ENCODE peak calls at places on chromosomes 6 and 20, in seven cellular contexts. One of them, this sample, is unnamed.

GRCh38 chr6:33124525-33124901 is 48.7 kb downstream of the HLA-DPB1 start:
- DNase-seq in fibroblast of the aortic adventitia: no peak
- DNase-seq in endothelial cell: no peak
- DNase-seq in tibial nerve: no peak
- DNase-seq in GM13976: no peak
- DNase-seq in AG09309: no peak
- DNase-seq in fibroblast of mammary gland: no peak
- DNase-seq in this sample: no peak

GRCh38 chr6:116268589-116269293 is 11.0 kb downstream of the TSPYL1 start:
- DNase-seq in fibroblast of the aortic adventitia: peak
- DNase-seq in endothelial cell: no peak
- DNase-seq in tibial nerve: no peak
- DNase-seq in GM13976: peak
- DNase-seq in AG09309: peak
- DNase-seq in fibroblast of mammary gland: peak
- DNase-seq in this sample: no peak

GRCh38 chr6:46674410-46674809 is 13.3 kb upstream of the TDRD6 start:
- DNase-seq in fibroblast of the aortic adventitia: no peak
- DNase-seq in endothelial cell: no peak
- DNase-seq in tibial nerve: no peak
- DNase-seq in GM13976: no peak
- DNase-seq in AG09309: no peak
- DNase-seq in fibroblast of mammary gland: no peak
- DNase-seq in this sample: no peak

GRCh38 chr6:34332255-34333198 is 59.9 kb downstream of the NUDT3 start:
- DNase-seq in fibroblast of the aortic adventitia: no peak
- DNase-seq in endothelial cell: no peak
- DNase-seq in tibial nerve: no peak
- DNase-seq in GM13976: no peak
- DNase-seq in AG09309: no peak
- DNase-seq in fibroblast of mammary gland: no peak
- DNase-seq in this sample: no peak

GRCh38 chr20:37941332-37941731 is 38.4 kb downstream of the VSTM2L start:
- DNase-seq in fibroblast of the aortic adventitia: no peak
- DNase-seq in endothelial cell: peak
- DNase-seq in tibial nerve: no peak
- DNase-seq in GM13976: peak
- DNase-seq in AG09309: no peak
- DNase-seq in fibroblast of mammary gland: no peak
- DNase-seq in this sample: no peak

GRCh38 chr6:28742668-28743270 is 181.0 kb downstream of the TRIM27 start:
- DNase-seq in fibroblast of the aortic adventitia: peak
- DNase-seq in endothelial cell: no peak
- DNase-seq in tibial nerve: no peak
- DNase-seq in GM13976: no peak
- DNase-seq in AG09309: no peak
- DNase-seq in fibroblast of mammary gland: peak
- DNase-seq in this sample: peak

GRCh38 chr6:75402296-75402695 is 91.3 kb downstream of the FILIP1 start:
- DNase-seq in fibroblast of the aortic adventitia: peak
- DNase-seq in endothelial cell: no peak
- DNase-seq in tibial nerve: no peak
- DNase-seq in GM13976: peak
- DNase-seq in AG09309: no peak
- DNase-seq in fibroblast of mammary gland: peak
- DNase-seq in this sample: no peak

GRCh38 chr20:60001027-60001567 is 42.9 kb downstream of the CDH26 start:
- DNase-seq in fibroblast of the aortic adventitia: no peak
- DNase-seq in endothelial cell: no peak
- DNase-seq in tibial nerve: no peak
- DNase-seq in GM13976: no peak
- DNase-seq in AG09309: no peak
- DNase-seq in fibroblast of mammary gland: peak
- DNase-seq in this sample: no peak

GRCh38 chr6:21151178-21151956 is 442.2 kb upstream of the SOX4 start:
- DNase-seq in fibroblast of the aortic adventitia: no peak
- DNase-seq in endothelial cell: no peak
- DNase-seq in tibial nerve: no peak
- DNase-seq in GM13976: no peak
- DNase-seq in AG09309: no peak
- DNase-seq in fibroblast of mammary gland: no peak
- DNase-seq in this sample: no peak

GRCh38 chr6:14228571-14228970 is 111.0 kb downstream of the CD83 start:
- DNase-seq in fibroblast of the aortic adventitia: peak
- DNase-seq in endothelial cell: no peak
- DNase-seq in tibial nerve: no peak
- DNase-seq in GM13976: no peak
- DNase-seq in AG09309: peak
- DNase-seq in fibroblast of mammary gland: peak
- DNase-seq in this sample: peak

GRCh38 chr6:40425192-40425919 is 161.8 kb downstream of the LRFN2 start:
- DNase-seq in fibroblast of the aortic adventitia: no peak
- DNase-seq in endothelial cell: no peak
- DNase-seq in tibial nerve: no peak
- DNase-seq in GM13976: no peak
- DNase-seq in AG09309: no peak
- DNase-seq in fibroblast of mammary gland: no peak
- DNase-seq in this sample: no peak

GRCh38 chr20:58867211-58867610 is 14.7 kb downstream of the GNAS start:
- DNase-seq in fibroblast of the aortic adventitia: peak
- DNase-seq in endothelial cell: no peak
- DNase-seq in tibial nerve: no peak
- DNase-seq in GM13976: no peak
- DNase-seq in AG09309: no peak
- DNase-seq in fibroblast of mammary gland: peak
- DNase-seq in this sample: no peak

GRCh38 chr20:58868795-58869194 is 16.3 kb downstream of the GNAS start:
- DNase-seq in fibroblast of the aortic adventitia: no peak
- DNase-seq in endothelial cell: no peak
- DNase-seq in tibial nerve: no peak
- DNase-seq in GM13976: no peak
- DNase-seq in AG09309: no peak
- DNase-seq in fibroblast of mammary gland: no peak
- DNase-seq in this sample: no peak

GRCh38 chr20:58869662-58870227 is 17.2 kb downstream of the GNAS start:
- DNase-seq in fibroblast of the aortic adventitia: no peak
- DNase-seq in endothelial cell: no peak
- DNase-seq in tibial nerve: no peak
- DNase-seq in GM13976: no peak
- DNase-seq in AG09309: no peak
- DNase-seq in fibroblast of mammary gland: no peak
- DNase-seq in this sample: no peak

GRCh38 chr20:58864346-58864745 is 11.8 kb downstream of the GNAS start:
- DNase-seq in fibroblast of the aortic adventitia: no peak
- DNase-seq in endothelial cell: no peak
- DNase-seq in tibial nerve: no peak
- DNase-seq in GM13976: peak
- DNase-seq in AG09309: no peak
- DNase-seq in fibroblast of mammary gland: no peak
- DNase-seq in this sample: no peak
- TF ChIP-seq CTCF in fibroblast of the aortic adventitia: no peak
- TF ChIP-seq CTCF in endothelial cell: no peak
- TF ChIP-seq CTCF in tibial nerve: no peak
- TF ChIP-seq CTCF in GM13976: peak
- TF ChIP-seq CTCF in AG09309: peak
- TF ChIP-seq CTCF in fibroblast of mammary gland: peak
- TF ChIP-seq CTCF in this sample: peak

DNA sequence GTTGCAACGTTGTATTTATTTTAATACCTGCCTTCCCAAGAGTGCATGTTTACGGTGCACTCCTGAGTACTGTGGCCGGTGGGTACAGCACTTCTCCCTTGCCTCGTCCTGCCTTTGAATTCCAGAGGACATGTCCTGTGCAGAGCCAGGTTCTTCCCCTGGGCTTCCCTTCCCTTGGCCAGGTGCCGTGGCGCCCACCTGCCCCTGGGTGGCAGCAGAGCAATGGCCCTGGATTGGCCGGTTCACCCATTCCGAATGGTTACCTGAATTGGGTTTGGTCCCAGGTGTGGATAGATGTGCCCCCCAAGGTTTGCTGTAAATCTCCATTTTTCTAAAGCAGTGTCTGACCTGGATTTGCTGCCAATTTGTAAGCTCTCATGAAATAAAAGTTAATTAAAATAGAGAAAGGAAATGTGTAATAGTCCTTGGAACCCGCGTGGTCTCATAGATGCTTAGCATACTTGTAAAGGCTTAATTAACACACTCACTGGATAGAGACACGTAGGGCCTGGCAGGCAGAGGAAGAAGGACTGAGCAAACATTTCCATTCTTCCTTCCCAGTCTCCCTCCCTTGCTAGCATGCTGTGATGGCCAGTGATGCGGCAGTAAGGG is 40.6 kb downstream of the DTD1 start:
- DNase-seq in fibroblast of the aortic adventitia: no peak
- DNase-seq in endothelial cell: peak
- DNase-seq in tibial nerve: no peak
- DNase-seq in GM13976: no peak
- DNase-seq in AG09309: no peak
- DNase-seq in fibroblast of mammary gland: no peak
- DNase-seq in this sample: peak
- TF ChIP-seq CTCF in fibroblast of the aortic adventitia: peak
- TF ChIP-seq CTCF in endothelial cell: peak
- TF ChIP-seq CTCF in tibial nerve: peak
- TF ChIP-seq CTCF in GM13976: peak
- TF ChIP-seq CTCF in AG09309: peak
- TF ChIP-seq CTCF in fibroblast of mammary gland: peak
- TF ChIP-seq CTCF in this sample: peak

GRCh38 chr6:157162756-157163433 is 160.4 kb downstream of the TMEM242 start:
- DNase-seq in fibroblast of the aortic adventitia: no peak
- DNase-seq in endothelial cell: no peak
- DNase-seq in tibial nerve: no peak
- DNase-seq in GM13976: no peak
- DNase-seq in AG09309: no peak
- DNase-seq in fibroblast of mammary gland: no peak
- DNase-seq in this sample: no peak
- TF ChIP-seq CTCF in fibroblast of the aortic adventitia: no peak
- TF ChIP-seq CTCF in endothelial cell: no peak
- TF ChIP-seq CTCF in tibial nerve: no peak
- TF ChIP-seq CTCF in GM13976: no peak
- TF ChIP-seq CTCF in AG09309: no peak
- TF ChIP-seq CTCF in fibroblast of mammary gland: no peak
- TF ChIP-seq CTCF in this sample: no peak

GRCh38 chr6:24535210-24535609 is 40.4 kb downstream of the ALDH5A1 start:
- DNase-seq in fibroblast of the aortic adventitia: no peak
- DNase-seq in endothelial cell: no peak
- DNase-seq in tibial nerve: no peak
- DNase-seq in GM13976: no peak
- DNase-seq in AG09309: no peak
- DNase-seq in fibroblast of mammary gland: no peak
- DNase-seq in this sample: no peak
- TF ChIP-seq CTCF in fibroblast of the aortic adventitia: no peak
- TF ChIP-seq CTCF in endothelial cell: no peak
- TF ChIP-seq CTCF in tibial nerve: no peak
- TF ChIP-seq CTCF in GM13976: no peak
- TF ChIP-seq CTCF in AG09309: no peak
- TF ChIP-seq CTCF in fibroblast of mammary gland: no peak
- TF ChIP-seq CTCF in this sample: no peak

DNA sequence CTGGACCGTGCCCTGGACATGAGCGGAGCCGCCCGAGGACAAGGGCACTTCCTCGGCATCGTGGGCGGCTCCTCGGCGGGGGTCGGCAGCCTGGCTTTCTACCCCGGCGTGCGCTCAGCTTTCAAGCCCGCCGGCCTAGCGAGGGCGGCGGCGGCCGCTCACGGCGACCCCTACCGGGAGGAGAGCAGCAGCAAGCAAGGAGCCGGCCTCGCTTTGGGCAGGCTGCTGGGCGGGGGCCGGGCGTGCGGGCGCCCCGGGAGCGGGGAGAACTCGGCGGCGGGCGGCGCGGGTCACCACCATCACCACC is 6.7 kb downstream of the PRDM13 start:
- DNase-seq in fibroblast of the aortic adventitia: no peak
- DNase-seq in endothelial cell: peak
- DNase-seq in tibial nerve: no peak
- DNase-seq in GM13976: peak
- DNase-seq in AG09309: no peak
- DNase-seq in fibroblast of mammary gland: peak
- DNase-seq in this sample: peak
- TF ChIP-seq CTCF in fibroblast of the aortic adventitia: peak
- TF ChIP-seq CTCF in endothelial cell: peak
- TF ChIP-seq CTCF in tibial nerve: peak
- TF ChIP-seq CTCF in GM13976: peak
- TF ChIP-seq CTCF in AG09309: peak
- TF ChIP-seq CTCF in fibroblast of mammary gland: peak
- TF ChIP-seq CTCF in this sample: no peak

GRCh38 chr6:128494440-128494839 is 26.0 kb downstream of the PTPRK start:
- DNase-seq in fibroblast of the aortic adventitia: no peak
- DNase-seq in endothelial cell: no peak
- DNase-seq in tibial nerve: no peak
- DNase-seq in GM13976: no peak
- DNase-seq in AG09309: no peak
- DNase-seq in fibroblast of mammary gland: no peak
- DNase-seq in this sample: no peak

GRCh38 chr6:128491643-128492206 is 28.7 kb downstream of the PTPRK start:
- DNase-seq in fibroblast of the aortic adventitia: peak
- DNase-seq in endothelial cell: no peak
- DNase-seq in tibial nerve: no peak
- DNase-seq in GM13976: no peak
- DNase-seq in AG09309: no peak
- DNase-seq in fibroblast of mammary gland: peak
- DNase-seq in this sample: no peak

GRCh38 chr6:128492386-128492785 is 28.0 kb downstream of the PTPRK start:
- DNase-seq in fibroblast of the aortic adventitia: no peak
- DNase-seq in endothelial cell: no peak
- DNase-seq in tibial nerve: no peak
- DNase-seq in GM13976: no peak
- DNase-seq in AG09309: no peak
- DNase-seq in fibroblast of mammary gland: no peak
- DNase-seq in this sample: no peak

GRCh38 chr6:128495536-128496333 is 24.7 kb downstream of the PTPRK start:
- DNase-seq in fibroblast of the aortic adventitia: no peak
- DNase-seq in endothelial cell: no peak
- DNase-seq in tibial nerve: no peak
- DNase-seq in GM13976: no peak
- DNase-seq in AG09309: no peak
- DNase-seq in fibroblast of mammary gland: no peak
- DNase-seq in this sample: no peak

GRCh38 chr6:128493877-128494276 is 26.5 kb downstream of the PTPRK start:
- DNase-seq in fibroblast of the aortic adventitia: no peak
- DNase-seq in endothelial cell: no peak
- DNase-seq in tibial nerve: no peak
- DNase-seq in GM13976: no peak
- DNase-seq in AG09309: no peak
- DNase-seq in fibroblast of mammary gland: no peak
- DNase-seq in this sample: no peak
- TF ChIP-seq CTCF in fibroblast of the aortic adventitia: no peak
- TF ChIP-seq CTCF in endothelial cell: no peak
- TF ChIP-seq CTCF in tibial nerve: no peak
- TF ChIP-seq CTCF in GM13976: no peak
- TF ChIP-seq CTCF in AG09309: no peak
- TF ChIP-seq CTCF in fibroblast of mammary gland: no peak
- TF ChIP-seq CTCF in this sample: no peak

GRCh38 chr20:57938158-57939108 is 228.6 kb upstream of the PMEPA1 start:
- DNase-seq in fibroblast of the aortic adventitia: no peak
- DNase-seq in endothelial cell: no peak
- DNase-seq in tibial nerve: no peak
- DNase-seq in GM13976: no peak
- DNase-seq in AG09309: no peak
- DNase-seq in fibroblast of mammary gland: no peak
- DNase-seq in this sample: no peak
- TF ChIP-seq CTCF in fibroblast of the aortic adventitia: no peak
- TF ChIP-seq CTCF in endothelial cell: peak
- TF ChIP-seq CTCF in tibial nerve: no peak
- TF ChIP-seq CTCF in GM13976: no peak
- TF ChIP-seq CTCF in AG09309: no peak
- TF ChIP-seq CTCF in fibroblast of mammary gland: no peak
- TF ChIP-seq CTCF in this sample: no peak

This sample was measured in activated CD8-positive, alpha-beta T cell treated with anti-CD3 and anti-CD28 coated beads for 36 hours.